ENCODE peak calls at places on chromosomes 12 and 14, in nine cellular contexts. O is T-helper 1 cell, L is NCI-H748 treated with DMSO at 0.1 percent for 48 hours, B is cardiac muscle cell, Q is stromal cell of bone marrow, X is fibroblast of lung, I is GM23248, T is HEK293T, P is progenitor cell of endocrine pancreas. D is an unnamed sample.

GRCh38 chr12:127284021-127284420 is 982.9 kb upstream of the TMEM132C start:
- DNase-seq in O (no peak), L (no peak), B (no peak), Q (peak), X (peak), I (no peak), T (no peak), P (no peak), D (no peak)

GRCh38 chr14:59687663-59688062 is 111.1 kb upstream of the CCDC175 start:
- DNase-seq in O (no peak), L (no peak), B (no peak), Q (no peak), X (no peak), I (no peak), T (no peak), P (no peak), D (no peak)

GRCh38 chr14:65239897-65240296 is 137.6 kb upstream of the MAX start:
- DNase-seq in O (no peak), L (no peak), B (no peak), Q (no peak), X (no peak), I (no peak), T (no peak), P (no peak), D (no peak)

GRCh38 chr14:89330236-89331002 is 86.6 kb downstream of the FOXN3 start:
- DNase-seq in O (no peak), L (no peak), B (no peak), Q (peak), X (peak), I (peak), T (no peak), P (no peak), D (no peak)

GRCh38 chr12:43896496-43896895 is 60.6 kb downstream of the TMEM117 start:
- DNase-seq in O (no peak), L (no peak), B (no peak), Q (no peak), X (no peak), I (no peak), T (no peak), P (no peak), D (no peak)

GRCh38 chr14:29222671-29223268 is 456.2 kb downstream of the FOXG1 start:
- DNase-seq in O (no peak), L (peak), B (peak), Q (peak), X (peak), I (peak), T (peak), P (no peak), D (no peak)

GRCh38 chr12:263574-263973 is 938 bp upstream of the SLC6A13 start:
- DNase-seq in O (no peak), L (no peak), B (no peak), Q (no peak), X (no peak), I (peak), T (no peak), P (no peak), D (no peak)

GRCh38 chr12:95796982-95797289 is 6.4 kb upstream of the NTN4 start:
- DNase-seq in O (no peak), L (no peak), B (no peak), Q (no peak), X (no peak), I (peak), T (no peak), P (no peak), D (no peak)

GRCh38 chr12:25653487-25654175 is 100.5 kb upstream of the LMNTD1 start:
- DNase-seq in O (no peak), L (no peak), B (no peak), Q (no peak), X (no peak), I (no peak), T (no peak), P (no peak), D (no peak)